ENCODE peak calls at places on chromosomes 6 and 20, in four cellular contexts. F, E, U and N are unnamed samples.
A peak's percentile ranks its signal among the peaks of the same experiment; 100 is the strongest.

GRCh38 chr20:62947532-62948300 is 4.8 kb upstream of the SLC17A9 start:
- DNase-seq in F (no peak), E (no peak), U (no peak), N (no peak)

GRCh38 chr6:116314878-116315277 is 35.1 kb upstream of the TSPYL1 start:
- DNase-seq in F (no peak), E (peak; percentile 13), U (no peak), N (no peak)

GRCh38 chr6:111805511-111806181 is 67.6 kb downstream of the FYN start:
- DNase-seq in F (no peak), E (peak; percentile 78), U (no peak), N (peak; percentile 23)

GRCh38 chr6:98747246-98747645 is 87.1 kb upstream of the POU3F2 start:
- DNase-seq in F (no peak), E (no peak), U (no peak), N (no peak)

GRCh38 chr6:1773697-1774096 is 164.0 kb downstream of the FOXC1 start:
- DNase-seq in F (no peak), E (no peak), U (no peak), N (no peak)

GRCh38 chr20:16571333-16571732 is 1.9 kb downstream of the KIF16B start:
- DNase-seq in F (no peak), E (no peak), U (no peak), N (no peak)

GRCh38 chr6:72035483-72035882 is 149.1 kb downstream of the RIMS1 start:
- DNase-seq in F (no peak), E (no peak), U (no peak), N (no peak)

GRCh38 chr6:11174245-11174616 is 58.2 kb downstream of the NEDD9 start:
- DNase-seq in F (no peak), E (no peak), U (no peak), N (no peak)

GRCh38 chr6:169156108-169156821 is 97.4 kb downstream of the THBS2 start:
- DNase-seq in F (no peak), E (no peak), U (no peak), N (no peak)

GRCh38 chr6:157272866-157273755 is 50.2 kb downstream of the TMEM242 start:
- DNase-seq in F (peak; percentile 48), E (no peak), U (no peak), N (peak; percentile 44)

GRCh38 chr6:8195040-8195713 is 92.8 kb upstream of the EEF1E1 start:
- DNase-seq in F (peak; percentile 17), E (no peak), U (no peak), N (no peak)

GRCh38 chr20:50321797-50322480 is 131.3 kb downstream of the CEBPB start:
- DNase-seq in F (no peak), E (no peak), U (no peak), N (no peak)

GRCh38 chr6:17899491-17899890 is 87.9 kb downstream of the KIF13A start:
- DNase-seq in F (no peak), E (no peak), U (no peak), N (no peak)

GRCh38 chr20:8675896-8676295 is 393.0 kb upstream of the PLCB4 start:
- DNase-seq in F (no peak), E (no peak), U (no peak), N (no peak)

GRCh38 chr20:8673116-8673515 is 395.8 kb upstream of the PLCB4 start:
- DNase-seq in F (no peak), E (no peak), U (no peak), N (no peak)

DNA sequence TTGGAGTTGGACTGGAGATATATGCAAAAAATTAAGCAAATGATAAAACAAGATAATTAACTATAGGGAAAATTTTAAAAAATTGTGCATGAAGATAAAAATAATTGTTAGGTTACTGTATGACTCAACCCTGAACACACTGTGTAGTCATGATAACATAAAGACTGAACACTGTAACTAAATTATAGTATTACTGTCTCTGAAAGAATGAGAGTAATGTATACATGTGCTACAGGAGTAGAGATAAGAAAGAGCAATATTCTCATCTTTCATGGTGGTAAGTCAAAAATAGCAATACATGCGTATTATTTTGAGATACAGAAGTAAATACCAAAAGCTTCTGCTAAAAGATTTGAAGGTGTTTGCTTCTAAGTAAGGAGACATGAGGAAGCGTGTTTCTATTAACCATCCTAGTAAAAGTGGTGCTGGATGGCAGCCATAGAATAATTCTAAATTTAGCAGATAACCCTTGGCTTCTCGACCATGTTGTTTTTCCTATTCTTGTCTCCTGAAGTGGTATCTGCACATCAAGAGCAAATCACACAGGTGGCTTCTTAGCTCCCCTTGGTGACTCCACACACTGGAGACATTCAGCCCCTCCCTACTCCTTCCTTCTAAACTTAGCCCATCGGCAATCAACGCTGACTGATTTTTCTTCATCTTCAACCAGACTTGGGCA is 390.6 kb upstream of the PLCB4 start:
- DNase-seq in F (no peak), E (no peak), U (no peak), N (no peak)
- TF ChIP-seq HDAC6 in F (no peak), E (no peak), U (no peak), N (no peak)

GRCh38 chr6:56334937-56335336 is 87.6 kb upstream of the COL21A1 start:
- DNase-seq in F (no peak), E (no peak), U (no peak), N (no peak)
- TF ChIP-seq HDAC6 in F (no peak), E (no peak), U (no peak), N (no peak)

GRCh38 chr6:39952170-39952569 is 17.9 kb upstream of the MOCS1 start:
- DNase-seq in F (no peak), E (no peak), U (no peak), N (no peak)
- TF ChIP-seq HDAC6 in F (no peak), E (no peak), U (no peak), N (no peak)

GRCh38 chr20:33263784-33264183 is 19.2 kb upstream of the BPIFB1 start:
- DNase-seq in F (no peak), E (no peak), U (no peak), N (no peak)
- TF ChIP-seq HDAC6 in F (no peak), E (no peak), U (no peak), N (no peak)

GRCh38 chr6:134221250-134221649 is 96.7 kb downstream of the SGK1 start:
- DNase-seq in F (no peak), E (no peak), U (no peak), N (no peak)

GRCh38 chr6:134217110-134217509 is 100.8 kb downstream of the SGK1 start:
- DNase-seq in F (no peak), E (no peak), U (no peak), N (no peak)

GRCh38 chr6:134211297-134211696 is 106.6 kb downstream of the SGK1 start:
- DNase-seq in F (no peak), E (no peak), U (no peak), N (no peak)

GRCh38 chr6:134217516-134218140 is 100.3 kb downstream of the SGK1 start:
- DNase-seq in F (no peak), E (no peak), U (no peak), N (no peak)

GRCh38 chr6:134216304-134217029 is 101.4 kb downstream of the SGK1 start:
- DNase-seq in F (no peak), E (no peak), U (no peak), N (peak; percentile 48)
- TF ChIP-seq HDAC6 in F (no peak), E (no peak), U (no peak), N (no peak)

GRCh38 chr6:158725704-158726103 is 75.8 kb downstream of the SYTL3 start:
- DNase-seq in F (no peak), E (no peak), U (no peak), N (no peak)

GRCh38 chr6:158730175-158730907 is 80.5 kb downstream of the SYTL3 start:
- DNase-seq in F (no peak), E (no peak), U (no peak), N (no peak)
- TF ChIP-seq HDAC6 in F (no peak), E (no peak), U (no peak), N (no peak)

DNA sequence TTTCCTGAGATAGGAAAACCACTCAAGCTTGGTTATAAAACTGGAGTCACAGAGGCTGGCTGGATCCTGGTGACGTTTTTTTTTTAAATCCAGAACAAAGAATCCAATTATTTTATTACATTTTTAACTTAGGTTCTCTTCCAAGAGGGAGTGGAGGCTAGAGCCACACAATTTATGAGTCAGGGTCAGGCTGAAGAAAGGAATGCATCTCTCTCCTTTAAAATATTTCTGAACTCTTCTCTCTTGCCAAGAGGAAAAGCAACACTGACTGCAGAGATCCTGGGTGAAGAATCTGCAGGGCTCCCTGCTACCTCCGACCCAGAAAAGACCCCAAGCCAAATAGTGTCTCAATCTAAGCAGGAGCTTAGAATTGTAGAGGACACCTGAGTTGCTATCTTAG is 88.5 kb upstream of the SSTR4 start:
- DNase-seq in F (no peak), E (no peak), U (no peak), N (no peak)
- TF ChIP-seq HDAC6 in F (no peak), E (no peak), U (no peak), N (no peak)

GRCh38 chr20:48815537-48815936 is 12.3 kb downstream of the PREX1 start:
- DNase-seq in F (no peak), E (no peak), U (no peak), N (no peak)
- TF ChIP-seq HDAC6 in F (no peak), E (no peak), U (no peak), N (no peak)

DNA sequence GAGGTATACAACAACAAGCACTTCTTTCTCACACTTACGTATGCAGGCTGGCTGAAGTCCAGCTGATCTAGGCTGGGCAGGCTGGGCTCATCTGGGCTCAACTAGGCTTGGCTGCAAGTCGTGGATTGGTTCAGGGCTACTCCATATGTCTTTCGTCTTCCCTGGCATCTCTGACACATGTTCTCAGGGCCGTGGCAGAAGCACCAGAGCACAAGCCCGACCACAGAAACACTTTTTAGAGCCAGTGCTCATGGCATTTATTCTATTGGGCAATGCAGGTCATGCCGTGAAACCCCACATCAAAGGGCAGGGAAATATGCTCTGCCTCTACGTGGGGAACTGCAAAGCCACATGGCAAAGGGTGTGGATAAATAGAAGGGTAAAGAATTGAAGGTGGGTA is 93.8 kb downstream of the RIN2 start:
- DNase-seq in F (no peak), E (no peak), U (no peak), N (no peak)
- TF ChIP-seq HDAC6 in F (no peak), E (no peak), U (no peak), N (no peak)